ENCODE peak calls at places on chromosome X, in five cellular contexts. Y is AG08395; F is naive thymus-derived CD4-positive, alpha-beta T cell; I is stimulated activated CD4-positive, alpha-beta T cell treated with anti-CD3 and anti-CD28 coated beads, Interleukin-15, amount 100 ng/mL, for 24 hours; A is NCI-H774. D is an unnamed sample.

GRCh38 chrX:147901476-147902126 is 10.1 kb upstream of the FMR1 start:
- DNase-seq in Y (no peak), F (no peak), I (no peak), A (no peak), D (no peak)

GRCh38 chrX:154750301-154751120 is at the start of gene GAB3:
- DNase-seq in Y (no peak), F (peak; percentile 20), I (peak; percentile 53), A (peak; percentile 8), D (no peak)

GRCh38 chrX:11647048-11647650 is 18.6 kb downstream of the ARHGAP6 start:
- DNase-seq in Y (no peak), F (no peak), I (no peak), A (no peak), D (no peak)

GRCh38 chrX:140822184-140822583 is 112.6 kb downstream of the LINC00632 start:
- DNase-seq in Y (no peak), F (no peak), I (no peak), A (no peak), D (no peak)

GRCh38 chrX:134462927-134463326 is 3.0 kb downstream of the HPRT1 start:
- DNase-seq in Y (no peak), F (no peak), I (no peak), A (no peak), D (no peak)

GRCh38 chrX:103584606-103585005 is 709 bp upstream of the TCEAL4 start:
- DNase-seq in Y (no peak), F (no peak), I (no peak), A (no peak), D (no peak)

GRCh38 chrX:83759872-83760271 is 101.1 kb upstream of the CYLC1 start:
- DNase-seq in Y (no peak), F (no peak), I (no peak), A (peak; percentile 3), D (no peak)

GRCh38 chrX:142036111-142036510 is 132.4 kb downstream of the MAGEC1 start:
- DNase-seq in Y (no peak), F (no peak), I (no peak), A (no peak), D (peak; percentile 29)

GRCh38 chrX:144637731-144638130 is 609.6 kb upstream of the SPANXN1 start:
- DNase-seq in Y (no peak), F (no peak), I (no peak), A (no peak), D (no peak)

GRCh38 chrX:97284531-97284930 is 400.8 kb downstream of the RPA4 start:
- DNase-seq in Y (no peak), F (no peak), I (no peak), A (no peak), D (no peak)

GRCh38 chrX:49919617-49920016 is 2.8 kb upstream of the CLCN5 start:
- DNase-seq in Y (peak; percentile 19), F (no peak), I (peak; percentile 19), A (no peak), D (peak; percentile 16)

GRCh38 chrX:1215123-1215823 is 2.8 kb upstream of the CRLF2 start:
- DNase-seq in Y (no peak), F (no peak), I (no peak), A (no peak), D (no peak)

GRCh38 chrX:40061871-40062524 is 35.8 kb downstream of the BCOR start:
- DNase-seq in Y (no peak), F (peak; percentile 23), I (no peak), A (no peak), D (no peak)

GRCh38 chrX:11080721-11081120 is 30.4 kb upstream of the HCCS start:
- DNase-seq in Y (no peak), F (no peak), I (no peak), A (no peak), D (no peak)

GRCh38 chrX:109590176-109590575 is 34.8 kb downstream of the KCNE5 start:
- DNase-seq in Y (no peak), F (no peak), I (no peak), A (no peak), D (no peak)

GRCh38 chrX:120874678-120875557 is 748 bp downstream of the CT47B1 start:
- DNase-seq in Y (no peak), F (no peak), I (no peak), A (no peak), D (no peak)

GRCh38 chrX:66676990-66677389 is 38.1 kb upstream of the EDA2R start:
- DNase-seq in Y (peak; percentile 27), F (no peak), I (no peak), A (no peak), D (peak; percentile 83)

GRCh38 chrX:152817082-152817744 is 13.3 kb downstream of the CETN2 start:
- DNase-seq in Y (peak; percentile 52), F (no peak), I (peak; percentile 11), A (no peak), D (peak; percentile 41)

GRCh38 chrX:360496-361150 is 26.1 kb downstream of the PPP2R3B start:
- DNase-seq in Y (no peak), F (no peak), I (no peak), A (no peak), D (no peak)

GRCh38 chrX:48726596-48726995 is 30.1 kb downstream of the SUV39H1 start:
- DNase-seq in Y (no peak), F (no peak), I (no peak), A (no peak), D (no peak)

GRCh38 chrX:45714864-45715263 is 514.2 kb upstream of the DIPK2B start:
- DNase-seq in Y (peak; percentile 41), F (no peak), I (peak; percentile 39), A (no peak), D (peak; percentile 71)

GRCh38 chrX:95346854-95347253 is 1337.8 kb upstream of the DIAPH2 start:
- DNase-seq in Y (no peak), F (no peak), I (no peak), A (no peak), D (no peak)

GRCh38 chrX:155923200-155923599 is 42.1 kb downstream of the VAMP7 start:
- DNase-seq in Y (no peak), F (no peak), I (no peak), A (no peak), D (no peak)

GRCh38 chrX:20521245-20521644 is 254.5 kb upstream of the RPS6KA3 start:
- DNase-seq in Y (peak; percentile 30), F (no peak), I (no peak), A (no peak), D (peak; percentile 44)

GRCh38 chrX:110244951-110245480 is 72.9 kb downstream of the AMMECR1 start:
- DNase-seq in Y (peak; percentile 6), F (no peak), I (no peak), A (no peak), D (no peak)

GRCh38 chrX:74383611-74384010 is 37.7 kb upstream of the SLC16A2 start:
- DNase-seq in Y (peak; percentile 65), F (no peak), I (peak; percentile 20), A (no peak), D (peak; percentile 43)

GRCh38 chrX:54357414-54358377 is at the start of gene WNK3:
- DNase-seq in Y (peak; percentile 27), F (peak; percentile 37), I (peak; percentile 63), A (peak; percentile 76), D (no peak)

GRCh38 chrX:41313419-41313818 is 20.5 kb upstream of the DDX3X start:
- DNase-seq in Y (peak; percentile 56), F (no peak), I (no peak), A (no peak), D (peak; percentile 82)

GRCh38 chrX:10615931-10616780 is 4.2 kb downstream of the MID1 start:
- DNase-seq in Y (peak; percentile 35), F (no peak), I (peak; percentile 13), A (peak; percentile 26), D (peak; percentile 76)

GRCh38 chrX:69152398-69152797 is 12.9 kb downstream of the PJA1 start:
- DNase-seq in Y (peak; percentile 44), F (no peak), I (no peak), A (no peak), D (peak; percentile 31)

GRCh38 chrX:3962511-3963350 is 249.3 kb upstream of the PRKX start:
- DNase-seq in Y (peak; percentile 7), F (no peak), I (no peak), A (peak; percentile 16), D (no peak)

GRCh38 chrX:25105251-25105650 is 89.5 kb upstream of the ARX start:
- DNase-seq in Y (no peak), F (no peak), I (no peak), A (no peak), D (no peak)

GRCh38 chrX:56248492-56248891 is 16.3 kb downstream of the KLF8 start:
- DNase-seq in Y (peak; percentile 58), F (peak; percentile 25), I (peak; percentile 60), A (no peak), D (peak; percentile 6)

GRCh38 chrX:3295731-3296130 is 50.7 kb downstream of the MXRA5 start:
- DNase-seq in Y (peak; percentile 18), F (no peak), I (no peak), A (no peak), D (no peak)

GRCh38 chrX:40278340-40279090 is 180.8 kb upstream of the BCOR start:
- DNase-seq in Y (no peak), F (no peak), I (peak; percentile 45), A (no peak), D (no peak)

GRCh38 chrX:99394450-99394849 is 1015.6 kb downstream of the PCDH19 start:
- DNase-seq in Y (no peak), F (no peak), I (no peak), A (no peak), D (no peak)

GRCh38 chrX:129679856-129680255 is 25.1 kb upstream of the APLN start:
- DNase-seq in Y (no peak), F (no peak), I (no peak), A (peak; percentile 57), D (no peak)

GRCh38 chrX:17521871-17522693 is 147.1 kb downstream of the NHS start:
- DNase-seq in Y (peak; percentile 50), F (no peak), I (no peak), A (no peak), D (no peak)

D was measured in HFFc6.